ENCODE peak calls at places on chromosomes 11 and 22, in five cellular contexts. A, S, K, O and Q are unnamed samples.

GRCh38 chr11:124829986-124830385 is 29.8 kb upstream of the MSANTD2 start:
- DNase-seq in A (no peak), S (no peak), K (no peak), O (no peak), Q (no peak)

GRCh38 chr11:62592989-62593421 is 1.7 kb upstream of the TUT1 start:
- DNase-seq in A (no peak), S (no peak), K (no peak), O (peak; percentile 17), Q (no peak)

GRCh38 chr11:34640050-34640971 is 19.4 kb downstream of the EHF start:
- DNase-seq in A (no peak), S (no peak), K (no peak), O (no peak), Q (peak; percentile 84)

GRCh38 chr22:37230673-37231405 is 13.2 kb downstream of the RAC2 start:
- DNase-seq in A (peak; percentile 31), S (peak; percentile 84), K (peak; percentile 84), O (no peak), Q (no peak)

GRCh38 chr11:86218125-86219081 is 26.1 kb upstream of the EED start:
- DNase-seq in A (peak; percentile 85), S (peak; percentile 75), K (peak; percentile 66), O (peak; percentile 78), Q (peak; percentile 65)

GRCh38 chr11:127017482-127017881 is 16.9 kb upstream of the KIRREL3 start:
- DNase-seq in A (peak; percentile 96), S (no peak), K (no peak), O (no peak), Q (no peak)

GRCh38 chr11:122115520-122116343 is at the start of gene BLID:
- DNase-seq in A (peak; percentile 43), S (peak; percentile 81), K (no peak), O (peak; percentile 45), Q (peak; percentile 51)

GRCh38 chr22:46661221-46661851 is 41.1 kb downstream of the GRAMD4 start:
- DNase-seq in A (peak; percentile 69), S (no peak), K (no peak), O (no peak), Q (no peak)

GRCh38 chr11:95682552-95682951 is 107.0 kb downstream of the FAM76B start:
- DNase-seq in A (no peak), S (no peak), K (no peak), O (no peak), Q (no peak)

GRCh38 chr22:25775501-25775900 is 33.5 kb downstream of the MYO18B start:
- DNase-seq in A (peak; percentile 52), S (no peak), K (no peak), O (no peak), Q (no peak)

GRCh38 chr11:111604392-111605009 is 2.3 kb downstream of the SIK2 start:
- DNase-seq in A (peak; percentile 70), S (no peak), K (peak; percentile 22), O (no peak), Q (no peak)

GRCh38 chr11:105960252-105961245 is 61.5 kb downstream of the MSANTD4 start:
- DNase-seq in A (no peak), S (peak; percentile 59), K (no peak), O (no peak), Q (no peak)

GRCh38 chr11:87036756-87037449 is 831 bp upstream of the TMEM135 start:
- DNase-seq in A (peak; percentile 4), S (peak; percentile 40), K (peak; percentile 11), O (no peak), Q (no peak)